ENCODE peak calls at places on chromosome 16, in six cellular contexts. X, E, V, H, O and Y are unnamed samples.

GRCh38 chr16:14324581-14324980 is 253.5 kb downstream of the MRTFB start:
- DNase-seq in E (no peak), O (no peak), H (peak; percentile 54), V (peak; percentile 1), X (peak; percentile 35), Y (no peak)

GRCh38 chr16:10465821-10466220 is 80.0 kb downstream of the ATF7IP2 start:
- DNase-seq in X (no peak), E (no peak), H (peak; percentile 22), V (no peak), O (no peak), Y (peak; percentile 9)

GRCh38 chr16:48911700-48912099 is 301.7 kb upstream of the N4BP1 start:
- DNase-seq in E (no peak), H (peak; percentile 5), O (no peak), V (no peak), X (no peak), Y (no peak)

GRCh38 chr16:76963614-76964315 is 227.2 kb upstream of the MON1B start:
- DNase-seq in X (no peak), E (no peak), O (no peak), V (no peak), H (no peak), Y (no peak)

GRCh38 chr16:85829751-85830445 is 30.4 kb downstream of the COX4I1 start:
- DNase-seq in X (no peak), O (no peak), V (no peak), E (no peak), H (no peak), Y (no peak)

GRCh38 chr16:63553980-63554379 is 1517.7 kb upstream of the CDH8 start:
- DNase-seq in O (no peak), V (no peak), E (no peak), H (no peak), X (no peak), Y (no peak)

GRCh38 chr16:89099905-89100304 is 6.3 kb downstream of the ACSF3 start:
- DNase-seq in E (no peak), V (no peak), X (no peak), H (peak; percentile 49), O (no peak), Y (no peak)

GRCh38 chr16:3612510-3613466 is 1.4 kb upstream of the SLX4 start:
- DNase-seq in H (no peak), X (no peak), V (no peak), O (no peak), E (no peak), Y (no peak)

GRCh38 chr16:59719121-59719520 is 985.0 kb upstream of the GOT2 start:
- DNase-seq in E (no peak), O (no peak), H (peak; percentile 67), V (no peak), X (no peak), Y (no peak)

GRCh38 chr16:2236362-2237075 is at the start of gene DNASE1L2:
- DNase-seq in O (no peak), X (no peak), H (no peak), E (no peak), V (no peak), Y (no peak)

GRCh38 chr16:48537909-48538745 is 71.9 kb downstream of the N4BP1 start:
- DNase-seq in O (no peak), V (peak; percentile 4), E (no peak), H (peak; percentile 22), X (no peak), Y (no peak)

GRCh38 chr16:71966932-71967331 is 33.3 kb downstream of the PKD1L3 start:
- DNase-seq in H (no peak), E (no peak), O (no peak), X (no peak), V (no peak), Y (no peak)

GRCh38 chr16:4081035-4081434 is 35.2 kb downstream of the ADCY9 start:
- DNase-seq in V (no peak), O (no peak), X (no peak), E (no peak), H (no peak), Y (no peak)

GRCh38 chr16:81523387-81524115 is 78.9 kb downstream of the CMIP start:
- DNase-seq in E (peak; percentile 31), X (peak; percentile 74), V (no peak), O (no peak), H (peak; percentile 81), Y (peak; percentile 30)

GRCh38 chr16:17339764-17340541 is 130.8 kb downstream of the XYLT1 start:
- DNase-seq in O (no peak), H (no peak), X (peak; percentile 40), V (no peak), E (no peak), Y (no peak)

GRCh38 chr16:48098472-48098871 is 57.3 kb downstream of the ABCC12 start:
- DNase-seq in E (no peak), V (no peak), X (peak; percentile 16), O (no peak), H (no peak), Y (no peak)

GRCh38 chr16:77599793-77600415 is 122.4 kb upstream of the NUDT7 start:
- DNase-seq in H (peak; percentile 30), E (no peak), X (peak; percentile 9), V (peak; percentile 44), O (no peak), Y (no peak)

GRCh38 chr16:71172808-71173207 is 57.7 kb downstream of the HYDIN start:
- DNase-seq in E (no peak), O (no peak), H (no peak), V (no peak), X (no peak), Y (no peak)

GRCh38 chr16:83797013-83797412 is 10.8 kb upstream of the HSBP1 start:
- DNase-seq in X (no peak), O (no peak), V (no peak), H (no peak), E (no peak), Y (no peak)

GRCh38 chr16:85231959-85232358 is 119.7 kb upstream of the CIBAR2 start:
- DNase-seq in E (no peak), X (no peak), H (peak; percentile 83), V (no peak), O (no peak), Y (no peak)

GRCh38 chr16:81636298-81636960 is 142.7 kb upstream of the PLCG2 start:
- DNase-seq in X (no peak), O (no peak), V (no peak), H (peak; percentile 7), E (no peak), Y (no peak)

GRCh38 chr16:154223-155030 is 2.0 kb downstream of the HBZ start:
- DNase-seq in V (peak; percentile 21), H (no peak), O (no peak), E (no peak), X (no peak), Y (no peak)

GRCh38 chr16:86664518-86665318 is 86.4 kb downstream of the FOXL1 start:
- DNase-seq in V (no peak), H (peak; percentile 94), X (peak; percentile 95), E (no peak), O (no peak), Y (peak; percentile 93)